ENCODE peak calls at places on chromosomes 16 and 17, in six cellular contexts. One of them, this sample, is unnamed.

GRCh38 chr16:57134982-57135381 is 42.6 kb downstream of the CPNE2 start:
- DNase-seq in heart left ventricle: no peak
- DNase-seq in heart right ventricle: no peak
- DNase-seq in AG04450: no peak
- DNase-seq in Calu3: no peak
- DNase-seq in dorsolateral prefrontal cortex: no peak
- DNase-seq in this sample: peak

GRCh38 chr16:80362816-80363215 is 178.0 kb upstream of the DYNLRB2 start:
- DNase-seq in dorsolateral prefrontal cortex: no peak
- DNase-seq in AG04450: no peak
- DNase-seq in Calu3: no peak
- DNase-seq in heart right ventricle: no peak
- DNase-seq in heart left ventricle: no peak
- DNase-seq in this sample: no peak

GRCh38 chr17:77734371-77735050 is 224.0 kb upstream of the TNRC6C start:
- DNase-seq in heart right ventricle: peak
- DNase-seq in dorsolateral prefrontal cortex: peak
- DNase-seq in AG04450: no peak
- DNase-seq in heart left ventricle: peak
- DNase-seq in Calu3: peak
- DNase-seq in this sample: no peak

GRCh38 chr17:50462446-50462845 is 6.2 kb downstream of the CHAD start:
- DNase-seq in heart left ventricle: no peak
- DNase-seq in AG04450: no peak
- DNase-seq in Calu3: no peak
- DNase-seq in dorsolateral prefrontal cortex: no peak
- DNase-seq in heart right ventricle: no peak
- DNase-seq in this sample: no peak

GRCh38 chr16:11112723-11113348 is 143.2 kb downstream of the SOCS1 start:
- DNase-seq in heart left ventricle: no peak
- DNase-seq in dorsolateral prefrontal cortex: no peak
- DNase-seq in Calu3: no peak
- DNase-seq in AG04450: no peak
- DNase-seq in heart right ventricle: no peak
- DNase-seq in this sample: no peak

GRCh38 chr17:49926886-49927285 is 42.1 kb upstream of the DLX4 start:
- DNase-seq in Calu3: no peak
- DNase-seq in heart left ventricle: peak
- DNase-seq in AG04450: no peak
- DNase-seq in dorsolateral prefrontal cortex: no peak
- DNase-seq in heart right ventricle: peak
- DNase-seq in this sample: no peak

GRCh38 chr17:31715436-31715835 is 143.6 kb downstream of the COPRS start:
- DNase-seq in heart right ventricle: no peak
- DNase-seq in heart left ventricle: no peak
- DNase-seq in Calu3: no peak
- DNase-seq in dorsolateral prefrontal cortex: no peak
- DNase-seq in AG04450: no peak
- DNase-seq in this sample: no peak

GRCh38 chr17:61816538-61816937 is 46.8 kb downstream of the BRIP1 start:
- DNase-seq in Calu3: no peak
- DNase-seq in dorsolateral prefrontal cortex: no peak
- DNase-seq in heart left ventricle: no peak
- DNase-seq in AG04450: no peak
- DNase-seq in heart right ventricle: no peak
- DNase-seq in this sample: no peak

GRCh38 chr17:50931003-50931878 is 65.1 kb upstream of the TOB1 start:
- DNase-seq in dorsolateral prefrontal cortex: peak
- DNase-seq in Calu3: peak
- DNase-seq in heart right ventricle: peak
- DNase-seq in AG04450: peak
- DNase-seq in heart left ventricle: peak
- DNase-seq in this sample: peak

GRCh38 chr17:77352996-77353395 is 212.2 kb downstream of the SEC14L1 start:
- DNase-seq in heart right ventricle: no peak
- DNase-seq in dorsolateral prefrontal cortex: peak
- DNase-seq in Calu3: no peak
- DNase-seq in heart left ventricle: no peak
- DNase-seq in AG04450: no peak
- DNase-seq in this sample: peak

GRCh38 chr16:73213761-73214480 is 166.0 kb upstream of the ZFHX3 start:
- DNase-seq in Calu3: no peak
- DNase-seq in dorsolateral prefrontal cortex: no peak
- DNase-seq in AG04450: no peak
- DNase-seq in heart left ventricle: no peak
- DNase-seq in heart right ventricle: no peak
- DNase-seq in this sample: no peak

GRCh38 chr16:86405319-86405718 is 105.0 kb upstream of the FOXF1 start:
- DNase-seq in dorsolateral prefrontal cortex: no peak
- DNase-seq in Calu3: no peak
- DNase-seq in heart right ventricle: no peak
- DNase-seq in heart left ventricle: no peak
- DNase-seq in AG04450: no peak
- DNase-seq in this sample: no peak

GRCh38 chr17:31388770-31389672 is 2.5 kb upstream of the RAB11FIP4 start:
- DNase-seq in dorsolateral prefrontal cortex: peak
- DNase-seq in Calu3: peak
- DNase-seq in heart left ventricle: no peak
- DNase-seq in heart right ventricle: no peak
- DNase-seq in AG04450: no peak
- DNase-seq in this sample: peak

GRCh38 chr16:28140788-28141618 is 70.8 kb downstream of the XPO6 start:
- DNase-seq in heart right ventricle: peak
- DNase-seq in dorsolateral prefrontal cortex: no peak
- DNase-seq in Calu3: no peak
- DNase-seq in heart left ventricle: no peak
- DNase-seq in AG04450: no peak
- DNase-seq in this sample: peak

GRCh38 chr16:70696952-70697600 is 11.2 kb upstream of the MTSS2 start:
- DNase-seq in heart left ventricle: no peak
- DNase-seq in Calu3: peak
- DNase-seq in AG04450: no peak
- DNase-seq in heart right ventricle: no peak
- DNase-seq in dorsolateral prefrontal cortex: no peak
- DNase-seq in this sample: peak

GRCh38 chr16:73064996-73065349 is 17.0 kb upstream of the ZFHX3 start:
- DNase-seq in Calu3: no peak
- DNase-seq in AG04450: no peak
- DNase-seq in heart left ventricle: no peak
- DNase-seq in heart right ventricle: no peak
- DNase-seq in dorsolateral prefrontal cortex: no peak
- DNase-seq in this sample: no peak

GRCh38 chr17:31008374-31009035 is 37.7 kb downstream of the RNF135 start:
- DNase-seq in heart left ventricle: peak
- DNase-seq in heart right ventricle: peak
- DNase-seq in Calu3: peak
- DNase-seq in AG04450: no peak
- DNase-seq in dorsolateral prefrontal cortex: peak
- DNase-seq in this sample: peak

GRCh38 chr17:38325221-38325851 is 18.4 kb downstream of the GPR179 start:
- DNase-seq in dorsolateral prefrontal cortex: no peak
- DNase-seq in heart left ventricle: no peak
- DNase-seq in heart right ventricle: no peak
- DNase-seq in AG04450: no peak
- DNase-seq in Calu3: no peak
- DNase-seq in this sample: no peak

GRCh38 chr17:36182176-36183000 is 6.0 kb upstream of the TBC1D3B start:
- DNase-seq in AG04450: no peak
- DNase-seq in Calu3: no peak
- DNase-seq in heart right ventricle: no peak
- DNase-seq in heart left ventricle: peak
- DNase-seq in dorsolateral prefrontal cortex: no peak
- DNase-seq in this sample: no peak

GRCh38 chr16:10728035-10728462 is 15.6 kb upstream of the NUBP1 start:
- DNase-seq in AG04450: no peak
- DNase-seq in Calu3: no peak
- DNase-seq in heart left ventricle: peak
- DNase-seq in heart right ventricle: no peak
- DNase-seq in dorsolateral prefrontal cortex: no peak
- DNase-seq in this sample: no peak

GRCh38 chr17:79792984-79793923 is 3.6 kb downstream of the CBX8 start:
- DNase-seq in Calu3: no peak
- DNase-seq in AG04450: peak
- DNase-seq in dorsolateral prefrontal cortex: no peak
- DNase-seq in heart left ventricle: no peak
- DNase-seq in heart right ventricle: no peak
- DNase-seq in this sample: no peak

GRCh38 chr17:72122336-72122667 is 1.5 kb downstream of the SOX9 start:
- DNase-seq in AG04450: no peak
- DNase-seq in heart right ventricle: no peak
- DNase-seq in heart left ventricle: no peak
- DNase-seq in Calu3: no peak
- DNase-seq in dorsolateral prefrontal cortex: no peak
- DNase-seq in this sample: no peak

GRCh38 chr17:43326490-43327275 is 72.1 kb upstream of the ARL4D start:
- DNase-seq in dorsolateral prefrontal cortex: no peak
- DNase-seq in heart right ventricle: no peak
- DNase-seq in heart left ventricle: no peak
- DNase-seq in AG04450: no peak
- DNase-seq in Calu3: no peak
- DNase-seq in this sample: no peak
- TF ChIP-seq CTCF in dorsolateral prefrontal cortex: no peak
- TF ChIP-seq CTCF in heart right ventricle: no peak
- TF ChIP-seq CTCF in heart left ventricle: no peak
- TF ChIP-seq CTCF in AG04450: no peak
- TF ChIP-seq CTCF in Calu3: no peak
- TF ChIP-seq CTCF in this sample: no peak

GRCh38 chr16:68259007-68259406 is 5.3 kb upstream of the SLC7A6 start:
- DNase-seq in heart right ventricle: no peak
- DNase-seq in heart left ventricle: no peak
- DNase-seq in Calu3: no peak
- DNase-seq in AG04450: no peak
- DNase-seq in dorsolateral prefrontal cortex: peak
- DNase-seq in this sample: no peak

GRCh38 chr16:68259421-68259820 is 4.9 kb upstream of the SLC7A6 start:
- DNase-seq in heart left ventricle: peak
- DNase-seq in heart right ventricle: no peak
- DNase-seq in AG04450: no peak
- DNase-seq in dorsolateral prefrontal cortex: peak
- DNase-seq in Calu3: no peak
- DNase-seq in this sample: no peak

GRCh38 chr16:68257906-68258800 is 6.2 kb upstream of the SLC7A6 start:
- DNase-seq in Calu3: peak
- DNase-seq in heart right ventricle: no peak
- DNase-seq in dorsolateral prefrontal cortex: no peak
- DNase-seq in heart left ventricle: peak
- DNase-seq in AG04450: no peak
- DNase-seq in this sample: no peak

GRCh38 chr16:68255712-68256111 is 8.6 kb upstream of the SLC7A6 start:
- DNase-seq in dorsolateral prefrontal cortex: no peak
- DNase-seq in heart right ventricle: no peak
- DNase-seq in AG04450: no peak
- DNase-seq in Calu3: no peak
- DNase-seq in heart left ventricle: no peak
- DNase-seq in this sample: no peak

DNA sequence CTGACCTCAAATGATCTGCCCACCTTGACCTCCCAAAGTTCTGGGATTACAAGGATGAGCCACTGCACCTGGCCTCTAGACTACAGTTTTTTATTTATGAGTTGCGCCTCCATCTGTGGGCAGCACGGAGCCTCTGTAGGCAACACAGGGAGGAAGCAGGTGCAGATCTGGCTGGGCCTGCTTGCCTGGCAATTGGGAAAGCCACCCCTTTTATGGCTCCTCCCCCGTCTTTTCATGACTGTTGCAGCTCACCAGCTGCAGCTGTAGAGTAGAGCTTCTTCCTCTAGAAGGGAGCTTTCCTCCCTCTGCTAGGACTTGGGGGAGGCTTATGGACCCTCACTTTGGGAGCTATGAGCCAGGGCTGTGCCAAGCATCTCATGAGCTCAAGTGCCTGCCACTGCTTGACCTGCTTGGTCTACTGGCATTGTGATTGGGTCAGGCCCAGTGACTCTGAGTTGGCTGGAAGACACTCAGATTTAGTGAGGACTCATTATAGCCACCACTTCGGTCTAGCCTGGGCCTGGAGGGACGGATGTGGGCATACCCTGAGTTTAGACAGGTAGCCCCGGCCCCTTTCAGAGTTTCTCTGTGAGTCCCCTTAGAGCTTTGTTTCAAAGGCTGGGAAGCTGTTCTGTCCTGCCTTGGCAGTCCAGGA is 6.9 kb upstream of the SLC7A6 start:
- DNase-seq in heart left ventricle: no peak
- DNase-seq in heart right ventricle: no peak
- DNase-seq in Calu3: no peak
- DNase-seq in AG04450: no peak
- DNase-seq in dorsolateral prefrontal cortex: no peak
- DNase-seq in this sample: no peak
- TF ChIP-seq CTCF in heart left ventricle: no peak
- TF ChIP-seq CTCF in heart right ventricle: no peak
- TF ChIP-seq CTCF in Calu3: no peak
- TF ChIP-seq CTCF in AG04450: no peak
- TF ChIP-seq CTCF in dorsolateral prefrontal cortex: no peak
- TF ChIP-seq CTCF in this sample: no peak

GRCh38 chr17:5794881-5795486 is 210.7 kb upstream of the NLRP1 start:
- DNase-seq in heart right ventricle: no peak
- DNase-seq in Calu3: no peak
- DNase-seq in dorsolateral prefrontal cortex: no peak
- DNase-seq in heart left ventricle: no peak
- DNase-seq in AG04450: no peak
- DNase-seq in this sample: no peak

GRCh38 chr17:5798104-5798503 is 213.8 kb upstream of the NLRP1 start:
- DNase-seq in dorsolateral prefrontal cortex: no peak
- DNase-seq in AG04450: no peak
- DNase-seq in heart left ventricle: no peak
- DNase-seq in Calu3: no peak
- DNase-seq in heart right ventricle: no peak
- DNase-seq in this sample: no peak

GRCh38 chr17:5793157-5793556 is 208.8 kb upstream of the NLRP1 start:
- DNase-seq in dorsolateral prefrontal cortex: no peak
- DNase-seq in heart left ventricle: no peak
- DNase-seq in heart right ventricle: no peak
- DNase-seq in Calu3: no peak
- DNase-seq in AG04450: no peak
- DNase-seq in this sample: no peak

GRCh38 chr17:5797447-5797846 is 213.1 kb upstream of the NLRP1 start:
- DNase-seq in Calu3: no peak
- DNase-seq in AG04450: no peak
- DNase-seq in dorsolateral prefrontal cortex: no peak
- DNase-seq in heart left ventricle: no peak
- DNase-seq in heart right ventricle: no peak
- DNase-seq in this sample: no peak

GRCh38 chr17:5793899-5794298 is 209.6 kb upstream of the NLRP1 start:
- DNase-seq in dorsolateral prefrontal cortex: no peak
- DNase-seq in AG04450: no peak
- DNase-seq in heart left ventricle: no peak
- DNase-seq in Calu3: peak
- DNase-seq in heart right ventricle: no peak
- DNase-seq in this sample: no peak
- TF ChIP-seq CTCF in dorsolateral prefrontal cortex: no peak
- TF ChIP-seq CTCF in AG04450: no peak
- TF ChIP-seq CTCF in heart left ventricle: no peak
- TF ChIP-seq CTCF in Calu3: no peak
- TF ChIP-seq CTCF in heart right ventricle: peak
- TF ChIP-seq CTCF in this sample: no peak

DNA sequence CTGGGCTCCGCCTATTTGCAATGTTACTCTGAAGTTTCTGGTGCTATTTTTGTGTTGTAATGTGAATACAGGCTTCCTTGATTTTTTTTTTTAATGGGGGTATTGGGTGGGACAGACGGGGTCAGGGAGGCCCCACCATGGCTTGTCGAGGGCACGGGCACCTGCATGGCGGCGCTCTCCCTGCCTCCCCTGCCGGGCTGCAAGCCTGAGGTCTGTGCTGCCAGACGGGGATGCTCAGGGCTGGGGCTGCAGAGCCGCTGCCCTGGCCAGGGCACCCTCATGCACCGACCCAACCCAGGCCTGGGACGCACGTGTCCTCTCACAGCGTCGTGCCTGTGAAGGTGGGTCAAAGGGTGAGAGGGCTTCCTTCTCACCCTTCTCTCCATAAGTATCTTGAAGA is 13.0 kb upstream of the ZFPM1 start:
- DNase-seq in Calu3: no peak
- DNase-seq in heart right ventricle: no peak
- DNase-seq in AG04450: no peak
- DNase-seq in dorsolateral prefrontal cortex: no peak
- DNase-seq in heart left ventricle: no peak
- DNase-seq in this sample: no peak
- TF ChIP-seq CTCF in Calu3: no peak
- TF ChIP-seq CTCF in heart right ventricle: no peak
- TF ChIP-seq CTCF in AG04450: no peak
- TF ChIP-seq CTCF in dorsolateral prefrontal cortex: no peak
- TF ChIP-seq CTCF in heart left ventricle: no peak
- TF ChIP-seq CTCF in this sample: no peak